ENCODE peak calls at places on chromosomes 2 and 18, in ten cellular contexts. M is psoas muscle; W is activated T-cell treated with anti-CD3 and anti-CD28 coated beads, Interleukin-2, amount 50 U/mL, for 48 hours; E is DMS79; T is progenitor cell of endocrine pancreas; A is NCI-H1105; C is hippocampal formation; K is right cardiac atrium; I is activated T-helper 1 cell treated with Interleukin-2 at 50 U/mL for 16 hours; S is stimulated activated CD4-positive, alpha-beta T cell treated with anti-CD3 and anti-CD28 coated beads, Interleukin-15, amount 100 ng/mL, for 48 hours. F is an unnamed sample.

GRCh38 chr18:23307567-23308295 is 145.4 kb upstream of the RIOK3 start:
- DNase-seq in S (no peak), W (peak; percentile 29), K (no peak), A (no peak), T (no peak), C (no peak), I (no peak), M (no peak), E (no peak), F (no peak)

GRCh38 chr2:72973566-72974435 is 56.5 kb downstream of the EMX1 start:
- DNase-seq in A (peak; percentile 44), T (peak; percentile 44), W (peak; percentile 46), E (no peak), I (no peak), M (peak; percentile 49), C (no peak), S (peak; percentile 4), K (peak; percentile 65), F (peak; percentile 52)

GRCh38 chr18:62614499-62614898 is 91.7 kb downstream of the ZCCHC2 start:
- DNase-seq in W (no peak), I (no peak), K (no peak), S (no peak), E (no peak), M (no peak), T (no peak), C (no peak), A (no peak), F (no peak)

GRCh38 chr2:55311444-55311870 is 42.4 kb upstream of the MTIF2 start:
- DNase-seq in E (no peak), T (no peak), M (no peak), W (peak; percentile 34), S (peak; percentile 27), A (no peak), I (no peak), C (no peak), K (no peak), F (no peak)

GRCh38 chr2:240166761-240167587 is 26.5 kb upstream of the OTOS start:
- DNase-seq in C (no peak), W (no peak), A (no peak), I (no peak), M (no peak), E (no peak), S (no peak), T (no peak), K (no peak), F (no peak)

GRCh38 chr18:57784034-57784815 is 18.9 kb downstream of the ATP8B1 start:
- DNase-seq in S (no peak), A (no peak), E (no peak), I (no peak), C (no peak), W (no peak), K (no peak), T (no peak), M (no peak), F (no peak)

GRCh38 chr2:121193185-121193584 is 91.8 kb downstream of the TFCP2L1 start:
- DNase-seq in W (no peak), E (no peak), S (no peak), I (no peak), T (no peak), M (no peak), K (no peak), C (no peak), A (no peak), F (no peak)

GRCh38 chr2:176652300-176653182 is 383.3 kb downstream of the MTX2 start:
- DNase-seq in I (no peak), K (no peak), E (peak; percentile 49), M (no peak), T (no peak), C (peak; percentile 72), A (peak; percentile 57), W (no peak), S (no peak), F (peak; percentile 82)

GRCh38 chr2:24313744-24314632 is 46.3 kb downstream of the ITSN2 start:
- DNase-seq in M (no peak), K (no peak), T (no peak), I (no peak), W (no peak), C (no peak), S (no peak), A (no peak), E (no peak), F (no peak)

GRCh38 chr2:237858294-237859081 is 935 bp upstream of the RAMP1 start:
- DNase-seq in I (no peak), C (peak; percentile 92), A (no peak), T (peak; percentile 41), S (peak; percentile 17), E (peak; percentile 45), K (peak; percentile 82), W (peak; percentile 55), M (peak; percentile 80), F (peak; percentile 86)

GRCh38 chr2:238771639-238772038 is 76.2 kb upstream of the TWIST2 start:
- DNase-seq in C (no peak), A (no peak), M (no peak), W (no peak), E (no peak), T (no peak), K (no peak), I (no peak), S (no peak), F (no peak)

GRCh38 chr2:205680067-205680466 is 2.2 kb upstream of the NRP2 start:
- DNase-seq in W (peak; percentile 58), S (no peak), M (no peak), E (peak; percentile 45), C (no peak), I (peak; percentile 5), A (peak; percentile 75), T (peak; percentile 47), K (peak; percentile 60), F (peak; percentile 89)

GRCh38 chr2:46231721-46232120 is 65.5 kb upstream of the EPAS1 start:
- DNase-seq in M (no peak), I (no peak), S (no peak), E (no peak), W (no peak), K (no peak), T (no peak), C (no peak), A (no peak), F (no peak)

GRCh38 chr2:218445602-218446001 is 26.7 kb downstream of the VIL1 start:
- DNase-seq in C (no peak), E (no peak), A (no peak), K (no peak), T (no peak), M (no peak), I (no peak), W (no peak), S (no peak), F (no peak)

GRCh38 chr2:109439897-109440506 is 173.8 kb downstream of the SEPTIN10 start:
- DNase-seq in T (no peak), K (no peak), C (peak; percentile 19), S (no peak), E (no peak), I (no peak), M (no peak), W (no peak), A (no peak), F (no peak)

GRCh38 chr18:32881009-32881408 is 108.2 kb upstream of the KLHL14 start:
- DNase-seq in T (no peak), K (no peak), E (no peak), I (no peak), S (no peak), M (no peak), A (no peak), W (no peak), C (no peak), F (peak; percentile 96)

GRCh38 chr2:27689424-27689823 is 25.7 kb downstream of the SLC4A1AP start:
- DNase-seq in M (no peak), E (no peak), A (no peak), W (no peak), K (no peak), T (no peak), S (no peak), I (no peak), C (no peak), F (no peak)

F was measured in NCI-H510A treated with DMSO at 0.1 percent for 48 hours.